ENCODE peak calls at places on chromosomes 5 and 9, in seven cellular contexts. A is astrocyte of the spinal cord, G is left ventricle myocardium inferior, Z is tibial artery, Q is adrenal gland, V is lower lobe of right lung, S is endothelial cell. F is an unnamed sample.

GRCh38 chr5:133605323-133605722 is 7.0 kb downstream of the FSTL4 start:
- DNase-seq in G (no peak), S (no peak), V (no peak), Q (no peak), A (no peak), Z (no peak), F (no peak)

GRCh38 chr5:51731641-51732040 is 348.4 kb downstream of the ISL1 start:
- DNase-seq in S (no peak), Q (no peak), Z (no peak), G (no peak), V (no peak), A (no peak), F (no peak)

GRCh38 chr9:34540826-34541225 is 18.0 kb upstream of the ENHO start:
- DNase-seq in S (no peak), G (no peak), V (no peak), Q (no peak), Z (no peak), A (peak; percentile 8), F (no peak)

GRCh38 chr5:115579747-115580173 is 22.5 kb downstream of the TICAM2 start:
- DNase-seq in A (peak; percentile 48), Q (no peak), V (no peak), S (no peak), Z (no peak), G (no peak), F (no peak)

GRCh38 chr5:154740957-154741356 is 14.2 kb upstream of the LARP1 start:
- DNase-seq in Z (peak; percentile 39), G (no peak), V (no peak), S (no peak), Q (peak; percentile 50), A (peak; percentile 37), F (no peak)

GRCh38 chr9:79609468-79610018 is 37.8 kb downstream of the TLE4 start:
- DNase-seq in G (no peak), V (no peak), S (no peak), Z (no peak), A (no peak), Q (no peak), F (no peak)

GRCh38 chr9:116416421-116416820 is 262.8 kb downstream of the PAPPA start:
- DNase-seq in G (no peak), S (no peak), V (no peak), Z (no peak), A (no peak), Q (no peak), F (no peak)

GRCh38 chr5:2475902-2476301 is 275.6 kb downstream of the IRX2 start:
- DNase-seq in G (no peak), Q (no peak), A (no peak), V (no peak), S (no peak), Z (no peak), F (no peak)

GRCh38 chr9:94870793-94871558 is 144.5 kb downstream of the AOPEP start:
- DNase-seq in G (peak; percentile 65), Q (no peak), A (no peak), Z (no peak), V (no peak), S (no peak), F (no peak)

GRCh38 chr9:134301387-134302129 is 24.7 kb upstream of the RXRA start:
- DNase-seq in Z (no peak), G (peak; percentile 13), Q (no peak), S (no peak), V (peak; percentile 29), A (no peak), F (no peak)

GRCh38 chr9:126592461-126592860 is 21.3 kb upstream of the LMX1B start:
- DNase-seq in Q (no peak), S (no peak), G (no peak), A (no peak), V (no peak), Z (no peak), F (no peak)

GRCh38 chr9:69546265-69546664 is 125.9 kb downstream of the APBA1 start:
- DNase-seq in A (peak; percentile 27), Z (no peak), G (no peak), V (no peak), S (peak; percentile 33), Q (no peak), F (peak; percentile 18)

GRCh38 chr9:115226152-115226551 is 108.2 kb upstream of the TNC start:
- DNase-seq in G (no peak), V (no peak), A (no peak), Q (no peak), S (no peak), Z (no peak), F (no peak)
- TF ChIP-seq CTCF in G (no peak), V (no peak), A (no peak), Q (no peak), S (peak; percentile 16), Z (no peak), F (peak; percentile 26)

DNA sequence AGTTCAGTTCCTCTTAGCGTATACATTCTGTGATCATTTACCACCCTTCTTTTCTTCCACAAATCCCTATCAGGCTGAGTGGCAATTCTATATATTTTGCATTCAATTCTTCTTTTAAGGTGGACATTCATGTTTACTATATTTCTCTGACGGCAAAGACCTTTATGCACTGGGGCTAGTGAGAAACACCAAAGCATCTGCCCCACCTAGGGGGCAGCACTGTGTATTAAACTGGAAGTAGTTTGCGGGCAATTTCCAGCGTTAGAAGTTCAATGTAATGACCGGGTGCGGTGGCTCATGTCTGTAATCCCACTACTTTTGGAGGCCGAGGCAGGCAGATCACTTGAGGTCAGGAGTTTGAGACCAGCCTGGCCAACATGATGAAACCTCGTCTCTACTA is 27.9 kb upstream of the FBXL7 start:
- DNase-seq in G (no peak), Z (no peak), S (no peak), A (no peak), V (no peak), Q (no peak), F (no peak)
- TF ChIP-seq CTCF in G (no peak), Z (no peak), S (no peak), A (no peak), V (no peak), Q (no peak), F (no peak)

DNA sequence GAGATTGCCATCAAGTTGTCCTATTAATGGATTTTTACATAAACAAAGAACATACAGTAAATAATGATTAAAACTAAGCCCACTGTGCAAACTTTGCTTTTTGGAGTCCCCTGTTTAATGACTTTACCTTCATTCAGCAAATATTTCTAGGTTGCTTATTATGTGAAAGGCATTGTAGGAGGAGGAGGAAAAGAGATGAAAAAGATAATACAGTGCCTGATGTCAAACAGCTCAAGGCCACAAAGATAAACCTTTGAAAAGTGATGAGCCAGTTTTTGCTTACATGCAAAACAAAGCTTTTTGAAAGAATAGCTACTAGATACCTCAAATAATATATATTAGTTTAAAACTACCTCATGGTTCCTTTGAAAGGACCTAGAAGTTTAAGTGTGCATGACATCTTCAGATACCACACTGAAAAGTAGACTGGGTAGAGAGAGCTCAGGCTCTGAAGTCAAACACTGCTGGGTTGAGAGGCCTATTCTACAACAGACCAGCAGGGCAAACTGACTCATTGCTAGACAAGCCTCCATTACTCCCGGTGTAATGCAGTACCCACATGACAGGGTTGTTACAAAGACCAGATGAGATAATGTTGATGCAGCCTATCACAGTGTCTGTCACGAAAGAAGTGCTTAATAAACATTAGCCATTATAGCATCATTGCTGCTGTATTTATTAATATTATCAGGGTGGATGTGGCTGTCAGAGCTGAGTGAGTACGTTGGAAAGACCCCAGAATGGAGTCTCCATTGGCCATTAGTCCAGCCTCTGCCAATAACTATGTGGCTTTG is 11.8 kb downstream of the DEPDC1B start:
- DNase-seq in S (no peak), A (peak; percentile 51), G (no peak), V (no peak), Q (no peak), Z (no peak), F (no peak)
- TF ChIP-seq CTCF in S (peak; percentile 39), A (peak; percentile 63), G (no peak), V (no peak), Q (peak; percentile 14), Z (no peak), F (peak; percentile 56)

GRCh38 chr5:106656821-106657220 is 1013.9 kb downstream of the EFNA5 start:
- DNase-seq in G (no peak), S (no peak), Q (no peak), Z (no peak), A (no peak), V (no peak), F (no peak)

GRCh38 chr5:106658150-106658549 is 1012.6 kb downstream of the EFNA5 start:
- DNase-seq in Q (no peak), G (no peak), S (no peak), V (no peak), A (no peak), Z (no peak), F (no peak)
- TF ChIP-seq CTCF in Q (no peak), G (no peak), S (no peak), V (no peak), A (no peak), Z (no peak), F (no peak)

DNA sequence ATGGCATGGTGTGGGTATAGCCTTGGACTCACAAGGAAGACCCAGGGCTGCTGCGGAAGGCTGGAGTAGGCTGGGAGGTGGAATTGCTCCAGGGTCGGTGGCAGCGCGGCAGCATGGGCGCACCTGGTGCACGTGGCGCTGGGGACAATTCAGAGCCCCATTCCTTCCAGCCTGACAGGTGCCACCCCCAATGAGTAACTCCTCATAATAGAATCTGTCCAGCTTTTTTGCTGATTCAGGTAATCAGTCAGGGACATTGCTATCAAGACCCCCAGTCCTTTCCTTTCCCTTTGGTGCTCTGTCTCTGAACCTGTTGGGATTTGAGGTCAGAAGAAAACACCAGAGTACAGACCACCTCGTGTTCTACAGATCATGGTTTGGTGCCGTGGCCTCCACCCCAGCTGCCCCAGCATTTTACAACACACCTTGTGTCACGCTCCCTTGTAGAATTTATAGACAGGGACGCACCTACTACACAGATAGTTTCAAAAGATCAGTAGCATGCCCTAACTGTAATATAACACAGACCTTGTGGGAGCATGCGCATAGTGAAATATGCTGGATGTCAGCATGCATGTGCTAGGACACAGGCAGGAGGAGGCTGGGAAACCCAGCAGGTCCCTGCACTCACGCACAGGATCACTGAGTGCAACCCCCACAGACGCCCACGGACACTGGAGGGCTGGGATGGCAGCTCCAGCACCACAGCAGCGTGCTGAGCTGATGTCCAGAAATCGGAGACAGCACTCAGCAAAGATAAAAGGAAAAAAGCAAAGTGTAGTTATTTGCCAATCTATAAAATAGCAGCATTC is 47.9 kb upstream of the CTSL start:
- DNase-seq in A (no peak), Z (no peak), S (no peak), V (no peak), G (no peak), Q (no peak), F (no peak)
- TF ChIP-seq CTCF in A (no peak), Z (no peak), S (no peak), V (no peak), G (no peak), Q (no peak), F (no peak)

GRCh38 chr5:66494437-66494836 is 101.8 kb upstream of the MAST4 start:
- DNase-seq in G (no peak), Z (no peak), S (no peak), Q (no peak), A (no peak), V (no peak), F (no peak)
- TF ChIP-seq CTCF in G (no peak), Z (no peak), S (no peak), Q (no peak), A (no peak), V (no peak), F (peak; percentile 23)

F was measured in neural crest cell.